ENCODE peak calls at places on chromosomes 16 and 17, in nine cellular contexts. I is thoracic aorta; W is IMR-90; X is adrenal gland; O is uterus; B is A549; E is PC-9; V is RWPE1; M is CD4-positive, alpha-beta memory T cell. Z is an unnamed sample.

GRCh38 chr17:76562734-76563148 is 22.9 kb downstream of the PRCD start:
- DNase-seq in X (peak), V (peak), M (no peak), E (no peak), I (no peak), B (no peak), O (peak), W (peak), Z (no peak)

GRCh38 chr16:25018972-25019617 is 3.9 kb upstream of the ARHGAP17 start:
- DNase-seq in B (no peak), M (no peak), I (no peak), V (no peak), E (no peak), W (no peak), O (no peak), X (no peak), Z (no peak)

GRCh38 chr17:64354396-64354795 is 36.3 kb downstream of the PECAM1 start:
- DNase-seq in E (no peak), X (no peak), B (no peak), O (no peak), I (no peak), W (no peak), M (no peak), V (no peak), Z (no peak)

GRCh38 chr16:86010680-86011141 is 111.7 kb downstream of the IRF8 start:
- DNase-seq in V (no peak), W (no peak), O (no peak), I (no peak), E (no peak), B (no peak), X (no peak), M (no peak), Z (no peak)

GRCh38 chr17:58335061-58335731 is 6.6 kb upstream of the TSPOAP1 start:
- DNase-seq in M (no peak), X (peak), W (no peak), O (no peak), V (no peak), I (no peak), E (no peak), B (no peak), Z (no peak)

GRCh38 chr16:71295950-71296349 is 6.7 kb upstream of the CMTR2 start:
- DNase-seq in V (no peak), M (no peak), W (no peak), I (no peak), B (no peak), O (no peak), X (no peak), E (no peak), Z (no peak)

GRCh38 chr17:3843935-3844516 is 2.0 kb downstream of the NCBP3 start:
- DNase-seq in I (no peak), X (no peak), V (peak), M (peak), O (no peak), W (no peak), B (peak), E (peak), Z (no peak)

GRCh38 chr17:51828901-51829300 is 329.6 kb downstream of the CA10 start:
- DNase-seq in B (no peak), E (no peak), O (no peak), X (no peak), V (no peak), I (no peak), M (no peak), W (no peak), Z (no peak)

GRCh38 chr17:43449470-43450202 is 34.1 kb upstream of the DHX8 start:
- DNase-seq in M (no peak), B (peak), W (no peak), X (no peak), V (peak), E (no peak), O (no peak), I (no peak), Z (no peak)

GRCh38 chr16:78893340-78893739 is 707.2 kb downstream of the MAF start:
- DNase-seq in B (no peak), I (no peak), X (no peak), W (no peak), E (no peak), M (no peak), V (no peak), O (no peak), Z (no peak)

GRCh38 chr17:63820963-63821561 is 6.2 kb upstream of the PSMC5 start:
- DNase-seq in V (no peak), B (no peak), E (no peak), W (no peak), I (no peak), O (no peak), M (no peak), X (no peak), Z (no peak)

GRCh38 chr17:81909966-81910839 is 996 bp downstream of the PCYT2 start:
- DNase-seq in O (no peak), E (peak), M (no peak), W (no peak), X (no peak), B (no peak), V (no peak), I (no peak), Z (no peak)

GRCh38 chr16:85169333-85170065 is 57.2 kb upstream of the CIBAR2 start:
- DNase-seq in V (peak), E (no peak), O (no peak), B (no peak), M (no peak), W (no peak), X (no peak), I (no peak), Z (no peak)

GRCh38 chr16:4345439-4346204 is 5.5 kb downstream of the PAM16 start:
- DNase-seq in X (peak), M (no peak), V (no peak), E (no peak), B (no peak), O (no peak), I (no peak), W (no peak), Z (no peak)

GRCh38 chr16:22624038-22624656 is 113.5 kb downstream of the NPIPB5 start:
- DNase-seq in X (no peak), M (no peak), I (no peak), B (no peak), E (no peak), V (no peak), O (no peak), W (no peak), Z (no peak)

GRCh38 chr17:37816951-37817350 is 72.1 kb upstream of the HNF1B start:
- DNase-seq in O (no peak), W (peak), X (no peak), I (no peak), E (no peak), M (no peak), B (no peak), V (no peak), Z (no peak)

GRCh38 chr16:28935924-28936783 is 4.4 kb downstream of the CD19 start:
- DNase-seq in W (peak), V (peak), O (peak), I (peak), M (peak), X (peak), E (peak), B (peak), Z (peak)

GRCh38 chr16:57029161-57030160 is 40.1 kb downstream of the NLRC5 start:
- DNase-seq in I (no peak), M (no peak), B (no peak), V (peak), O (no peak), X (no peak), W (peak), E (no peak), Z (no peak)

GRCh38 chr17:12627177-12627629 is 38.5 kb upstream of the MYOCD start:
- DNase-seq in B (peak), E (no peak), X (peak), I (peak), W (peak), O (peak), M (no peak), V (peak), Z (no peak)
- H3K27ac ChIP-seq in B (peak), E (no peak), X (no peak), I (peak), W (peak), O (peak), M (no peak), V (no peak), Z (no peak)

DNA sequence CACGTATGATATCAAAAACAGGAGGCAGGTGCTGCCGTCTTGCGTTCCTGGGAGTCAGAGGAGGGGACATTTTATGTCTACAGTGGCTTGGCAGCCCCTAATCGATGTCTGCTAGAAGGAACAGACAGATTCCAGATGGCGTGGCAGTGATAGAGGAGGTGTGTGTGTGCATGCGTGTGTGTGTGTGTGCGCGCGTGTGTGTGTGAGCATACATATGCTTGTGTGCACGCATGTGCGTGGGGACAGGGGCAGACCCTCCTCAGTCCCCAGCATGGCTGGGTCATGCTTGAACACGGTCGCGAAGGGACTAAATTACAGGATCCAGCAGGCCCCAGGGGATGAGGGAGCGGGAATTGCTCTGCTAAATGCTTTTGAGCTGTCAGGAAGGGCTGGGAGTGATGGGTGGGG is 44.6 kb downstream of the SREBF1 start:
- DNase-seq in I (no peak), E (no peak), B (no peak), X (no peak), O (no peak), V (no peak), M (no peak), W (no peak), Z (no peak)
- H3K27ac ChIP-seq in I (no peak), E (no peak), B (no peak), X (no peak), O (peak), V (peak), M (no peak), W (no peak), Z (no peak)

DNA sequence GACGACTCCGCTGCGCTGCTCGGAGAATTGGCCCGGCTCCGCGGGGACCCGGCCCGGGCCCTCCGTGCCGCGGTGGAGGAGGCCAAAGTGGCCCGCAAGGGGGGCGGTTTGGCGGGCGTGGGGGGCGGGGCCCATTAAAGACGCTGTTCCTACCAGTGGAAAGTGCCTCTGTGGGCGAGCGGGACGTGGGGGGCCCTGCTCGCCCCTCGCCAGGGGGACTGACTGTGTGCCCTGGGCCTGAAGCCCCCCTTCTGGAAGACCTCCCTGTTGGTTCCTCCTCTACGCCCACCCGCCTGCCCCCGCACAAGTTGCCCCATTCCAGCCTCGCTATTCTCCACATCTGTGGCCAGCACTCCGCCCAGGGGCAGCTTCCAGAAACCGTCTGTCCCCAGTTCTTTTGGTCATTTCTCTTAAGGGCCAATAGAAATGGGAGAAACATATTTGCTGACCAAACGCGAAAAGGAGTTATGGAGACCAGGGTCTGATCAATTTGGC is 1.9 kb upstream of the FGF11 start:
- DNase-seq in M (no peak), I (no peak), X (no peak), E (no peak), O (no peak), B (no peak), V (no peak), W (no peak), Z (no peak)
- H3K27ac ChIP-seq in M (no peak), I (no peak), X (peak), E (no peak), O (peak), B (no peak), V (peak), W (no peak), Z (no peak)

DNA sequence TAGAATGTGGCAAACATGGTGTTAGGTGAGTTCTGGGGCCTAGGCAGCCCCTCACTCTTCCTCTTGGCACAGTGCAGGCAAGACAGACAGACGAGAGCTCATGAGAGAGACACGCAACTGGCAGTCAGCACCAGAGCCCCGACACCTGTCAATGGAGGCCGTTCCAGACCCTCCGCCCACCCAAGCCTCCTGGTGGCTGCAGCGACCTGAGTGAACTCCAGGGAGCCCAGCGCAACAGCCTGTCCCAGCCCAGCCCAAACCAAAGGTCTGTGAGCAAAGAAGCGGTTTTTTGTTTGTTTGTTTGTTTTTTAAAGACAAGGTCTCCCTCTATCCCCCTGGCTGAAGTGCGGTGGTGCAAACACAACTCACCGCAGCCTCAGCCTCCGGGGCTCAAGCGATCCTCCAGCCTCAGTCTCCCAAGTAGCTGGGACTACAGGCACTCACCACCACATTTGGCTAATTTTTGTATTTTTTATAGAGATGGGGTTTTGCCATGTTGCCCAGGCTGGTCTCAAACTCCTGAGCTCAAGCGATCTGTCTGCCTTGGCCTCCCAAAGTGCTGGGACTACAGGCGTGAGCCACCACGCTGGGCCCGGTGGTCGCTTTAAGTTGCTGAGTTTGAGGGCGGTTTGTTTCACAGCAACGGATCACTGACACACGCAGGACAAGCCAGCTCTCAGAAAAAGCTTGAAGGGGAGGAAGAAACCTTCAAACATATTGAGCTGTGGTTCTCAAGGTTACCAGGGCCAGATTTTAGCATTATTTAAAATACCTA is 79.5 kb downstream of the TBC1D16 start:
- DNase-seq in V (no peak), X (peak), M (no peak), O (peak), I (no peak), B (no peak), E (no peak), W (no peak), Z (no peak)
- H3K27ac ChIP-seq in V (no peak), X (no peak), M (no peak), O (no peak), I (no peak), B (no peak), E (no peak), W (no peak), Z (no peak)

Z was measured in substantia nigra.